ENCODE peak calls at places on chromosomes 6 and 20, in five cellular contexts. One of them, this sample, is unnamed.

GRCh38 chr6:44311767-44312166 is 1.4 kb downstream of the AARS2 start:
- DNase-seq in stomach: no peak
- DNase-seq in activated naive CD4-positive, alpha-beta T cell: no peak
- DNase-seq in mucosa of descending colon: no peak
- DNase-seq in retinal pigment epithelial cell: no peak
- DNase-seq in this sample: no peak

GRCh38 chr6:138397128-138397814 is 6.8 kb upstream of the HEBP2 start:
- DNase-seq in activated naive CD4-positive, alpha-beta T cell: no peak
- DNase-seq in mucosa of descending colon: no peak
- DNase-seq in retinal pigment epithelial cell: no peak
- DNase-seq in stomach: no peak
- DNase-seq in this sample: no peak

GRCh38 chr6:1285589-1286340 is 26.1 kb upstream of the FOXQ1 start:
- DNase-seq in activated naive CD4-positive, alpha-beta T cell: no peak
- DNase-seq in stomach: no peak
- DNase-seq in retinal pigment epithelial cell: no peak
- DNase-seq in mucosa of descending colon: no peak
- DNase-seq in this sample: no peak

GRCh38 chr20:17725094-17725835 is 25.5 kb downstream of the BANF2 start:
- DNase-seq in stomach: no peak
- DNase-seq in mucosa of descending colon: no peak
- DNase-seq in activated naive CD4-positive, alpha-beta T cell: no peak
- DNase-seq in retinal pigment epithelial cell: no peak
- DNase-seq in this sample: no peak

GRCh38 chr6:166683477-166683876 is 56.4 kb upstream of the RPS6KA2 start:
- DNase-seq in retinal pigment epithelial cell: no peak
- DNase-seq in stomach: no peak
- DNase-seq in mucosa of descending colon: no peak
- DNase-seq in activated naive CD4-positive, alpha-beta T cell: no peak
- DNase-seq in this sample: no peak

GRCh38 chr20:3731944-3732326 is 550 bp upstream of the HSPA12B start:
- DNase-seq in retinal pigment epithelial cell: no peak
- DNase-seq in mucosa of descending colon: no peak
- DNase-seq in stomach: no peak
- DNase-seq in activated naive CD4-positive, alpha-beta T cell: no peak
- DNase-seq in this sample: no peak

GRCh38 chr20:25226433-25227316 is 21.2 kb upstream of the PYGB start:
- DNase-seq in retinal pigment epithelial cell: no peak
- DNase-seq in activated naive CD4-positive, alpha-beta T cell: no peak
- DNase-seq in stomach: no peak
- DNase-seq in mucosa of descending colon: peak; percentile 45
- DNase-seq in this sample: no peak

GRCh38 chr6:35411066-35411465 is 41.1 kb upstream of the FANCE start:
- DNase-seq in retinal pigment epithelial cell: no peak
- DNase-seq in activated naive CD4-positive, alpha-beta T cell: no peak
- DNase-seq in stomach: no peak
- DNase-seq in mucosa of descending colon: no peak
- DNase-seq in this sample: peak; percentile 21

GRCh38 chr20:63289311-63290135 is 3.5 kb upstream of the COL20A1 start:
- DNase-seq in mucosa of descending colon: no peak
- DNase-seq in stomach: no peak
- DNase-seq in activated naive CD4-positive, alpha-beta T cell: no peak
- DNase-seq in retinal pigment epithelial cell: no peak
- DNase-seq in this sample: no peak

GRCh38 chr6:25279748-25280616 is 808 bp downstream of the CARMIL1 start:
- DNase-seq in retinal pigment epithelial cell: no peak
- DNase-seq in stomach: peak; percentile 38
- DNase-seq in activated naive CD4-positive, alpha-beta T cell: peak; percentile 10
- DNase-seq in mucosa of descending colon: peak; percentile 68
- DNase-seq in this sample: peak; percentile 24

GRCh38 chr6:30378290-30378937 is 33.5 kb downstream of the RPP21 start:
- DNase-seq in mucosa of descending colon: no peak
- DNase-seq in activated naive CD4-positive, alpha-beta T cell: no peak
- DNase-seq in stomach: no peak
- DNase-seq in retinal pigment epithelial cell: no peak
- DNase-seq in this sample: no peak

GRCh38 chr6:161140554-161140875 is 133.3 kb downstream of the AGPAT4 start:
- DNase-seq in stomach: no peak
- DNase-seq in retinal pigment epithelial cell: no peak
- DNase-seq in activated naive CD4-positive, alpha-beta T cell: no peak
- DNase-seq in mucosa of descending colon: no peak
- DNase-seq in this sample: no peak

GRCh38 chr20:21235713-21236445 is 67.3 kb upstream of the XRN2 start:
- DNase-seq in stomach: peak; percentile 64
- DNase-seq in activated naive CD4-positive, alpha-beta T cell: peak; percentile 34
- DNase-seq in retinal pigment epithelial cell: peak; percentile 22
- DNase-seq in mucosa of descending colon: no peak
- DNase-seq in this sample: peak; percentile 55

This sample was measured in activated naive CD8-positive, alpha-beta T cell treated with anti-CD3 and anti-CD28 coated beads for 36 hours.